ENCODE peak calls at places on chromosomes 5 and 9, in five cellular contexts. L, P, T, Y and M are unnamed samples.

GRCh38 chr9:19156026-19156474 is 28.8 kb upstream of the PLIN2 start:
- DNase-seq in L (no peak), P (peak), T (no peak), Y (no peak), M (no peak)

GRCh38 chr9:90098456-90098855 is 493.6 kb downstream of the GADD45G start:
- DNase-seq in L (no peak), P (no peak), T (no peak), Y (no peak), M (no peak)

GRCh38 chr5:154071799-154072781 is 33.3 kb downstream of the MFAP3 start:
- DNase-seq in L (peak), P (peak), T (peak), Y (peak), M (peak)

GRCh38 chr5:74017112-74017511 is 391.1 kb downstream of the ARHGEF28 start:
- DNase-seq in L (no peak), P (no peak), T (no peak), Y (no peak), M (peak)

GRCh38 chr5:111699324-111699723 is 57.7 kb downstream of the NREP start:
- DNase-seq in L (no peak), P (no peak), T (no peak), Y (no peak), M (no peak)

GRCh38 chr5:103519550-103519949 is 43.0 kb downstream of the NUDT12 start:
- DNase-seq in L (no peak), P (no peak), T (no peak), Y (peak), M (no peak)

GRCh38 chr5:54087436-54087835 is 222.9 kb downstream of the ARL15 start:
- DNase-seq in L (no peak), P (no peak), T (no peak), Y (no peak), M (no peak)

GRCh38 chr5:4640793-4641192 is 499.3 kb upstream of the ADAMTS16 start:
- DNase-seq in L (no peak), P (no peak), T (no peak), Y (peak), M (no peak)

GRCh38 chr5:177105546-177106476 is 19.1 kb downstream of the FGFR4 start:
- DNase-seq in L (no peak), P (peak), T (no peak), Y (no peak), M (no peak)

GRCh38 chr5:96017951-96018350 is 56.3 kb upstream of the ELL2 start:
- DNase-seq in L (no peak), P (peak), T (no peak), Y (no peak), M (no peak)

GRCh38 chr9:121440265-121440664 is 59.4 kb downstream of the GGTA1 start:
- DNase-seq in L (no peak), P (peak), T (no peak), Y (peak), M (peak)

GRCh38 chr5:52283221-52283620 is 504.5 kb upstream of the ITGA1 start:
- DNase-seq in L (no peak), P (no peak), T (no peak), Y (no peak), M (no peak)

GRCh38 chr5:134577022-134577795 is 51.7 kb downstream of the JADE2 start:
- DNase-seq in L (no peak), P (no peak), T (no peak), Y (peak), M (no peak)

GRCh38 chr9:120475341-120475740 is 104.6 kb downstream of the CDK5RAP2 start:
- DNase-seq in L (no peak), P (no peak), T (no peak), Y (no peak), M (no peak)

GRCh38 chr9:85510830-85511504 is 230.8 kb downstream of the AGTPBP1 start:
- DNase-seq in L (no peak), P (no peak), T (no peak), Y (no peak), M (no peak)

GRCh38 chr5:53067641-53068040 is 41.9 kb downstream of the MOCS2 start:
- DNase-seq in L (no peak), P (no peak), T (no peak), Y (no peak), M (no peak)

GRCh38 chr5:4989121-4989520 is 151.0 kb upstream of the ADAMTS16 start:
- DNase-seq in L (no peak), P (no peak), T (no peak), Y (no peak), M (no peak)

GRCh38 chr5:115456056-115456455 is 88.5 kb downstream of the FEM1C start:
- DNase-seq in L (no peak), P (no peak), T (no peak), Y (no peak), M (no peak)

GRCh38 chr9:96460877-96461276 is 10.9 kb downstream of the HABP4 start:
- DNase-seq in L (no peak), P (no peak), T (no peak), Y (no peak), M (no peak)

GRCh38 chr5:76866503-76866902 is 16.7 kb downstream of the S100Z start:
- DNase-seq in L (no peak), P (no peak), T (no peak), Y (no peak), M (no peak)

GRCh38 chr5:119105971-119106370 is 35.1 kb downstream of the DMXL1 start:
- DNase-seq in L (no peak), P (no peak), T (no peak), Y (peak), M (no peak)

GRCh38 chr9:80794197-80794596 is 895.1 kb downstream of the TLE1 start:
- DNase-seq in L (no peak), P (no peak), T (no peak), Y (no peak), M (no peak)

GRCh38 chr5:59757442-59757841 is 136.1 kb downstream of the PDE4D start:
- DNase-seq in L (no peak), P (no peak), T (no peak), Y (no peak), M (no peak)

GRCh38 chr5:177081859-177082258 is 4.9 kb upstream of the FGFR4 start:
- DNase-seq in L (no peak), P (no peak), T (no peak), Y (no peak), M (no peak)

GRCh38 chr9:108709922-108710321 is 145.9 kb downstream of the ACTL7B start:
- DNase-seq in L (no peak), P (no peak), T (no peak), Y (no peak), M (no peak)

GRCh38 chr9:1429328-1429727 is 379.2 kb downstream of the DMRT2 start:
- DNase-seq in L (peak), P (peak), T (no peak), Y (no peak), M (no peak)

GRCh38 chr5:31853398-31854135 is 214.6 kb downstream of the PDZD2 start:
- DNase-seq in L (no peak), P (no peak), T (no peak), Y (no peak), M (no peak)

GRCh38 chr9:128898382-128898781 is 16.4 kb downstream of the LRRC8A start:
- DNase-seq in L (no peak), P (no peak), T (no peak), Y (no peak), M (no peak)

GRCh38 chr9:98128316-98128715 is 9.3 kb upstream of the TRIM14 start:
- DNase-seq in L (no peak), P (no peak), T (no peak), Y (no peak), M (no peak)

GRCh38 chr5:172596638-172597231 is 44.3 kb upstream of the NEURL1B start:
- DNase-seq in L (no peak), P (no peak), T (no peak), Y (no peak), M (no peak)

GRCh38 chr5:140603739-140604138 is 29.2 kb downstream of the CD14 start:
- DNase-seq in L (no peak), P (no peak), T (no peak), Y (no peak), M (no peak)

GRCh38 chr9:132243156-132244074 is 81.6 kb downstream of the NTNG2 start:
- DNase-seq in L (no peak), P (peak), T (no peak), Y (no peak), M (no peak)
- TF ChIP-seq ATF3 in L (no peak), P (no peak), T (no peak), Y (no peak), M (no peak)

DNA sequence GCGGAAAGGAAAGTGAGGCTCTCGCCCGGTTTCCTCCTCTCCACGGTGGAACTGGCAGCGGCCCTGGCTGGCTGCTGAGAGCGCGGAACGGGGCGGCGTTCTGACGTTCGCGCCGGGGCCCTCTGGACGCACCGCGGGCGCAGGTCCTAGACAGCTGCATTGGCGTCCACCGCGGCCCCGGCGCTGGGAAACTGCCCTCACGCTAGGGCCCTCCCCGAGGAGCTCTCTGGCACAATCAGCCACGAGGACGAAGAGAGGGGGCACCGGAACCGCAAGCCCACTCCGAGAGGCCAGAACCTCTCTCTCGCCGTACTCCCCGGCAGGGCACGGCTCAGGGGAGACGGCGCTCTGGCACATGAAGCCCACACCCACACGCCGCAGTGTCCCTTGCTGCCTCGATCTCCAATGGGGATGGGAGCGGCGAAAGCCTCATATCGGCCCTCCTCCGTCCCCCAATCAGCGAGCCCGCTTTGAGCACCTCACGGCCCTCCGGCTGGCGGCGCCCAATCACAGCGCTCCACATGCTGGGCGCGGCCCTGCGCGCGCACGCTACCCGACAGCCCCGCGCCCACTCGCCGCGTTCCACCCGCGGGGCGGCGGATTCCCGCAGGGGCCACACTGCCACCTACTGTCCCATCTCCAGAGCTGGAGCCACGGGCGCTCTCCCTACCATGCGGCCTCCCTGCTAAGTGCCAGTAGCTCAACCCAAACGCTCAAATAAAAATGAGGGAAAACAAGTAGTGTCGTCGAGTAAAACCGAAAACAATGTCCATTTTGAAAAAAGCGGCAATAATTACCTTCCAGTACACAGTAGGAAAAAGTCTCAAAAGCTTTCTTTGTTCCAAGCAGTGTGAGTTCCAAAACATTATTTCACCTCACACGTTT is 11.8 kb downstream of the MRPS27 start:
- DNase-seq in L (peak), P (peak), T (peak), Y (peak), M (peak)
- TF ChIP-seq POLR2A in L (no peak), P (peak), T (peak), Y (peak), M (peak)

DNA sequence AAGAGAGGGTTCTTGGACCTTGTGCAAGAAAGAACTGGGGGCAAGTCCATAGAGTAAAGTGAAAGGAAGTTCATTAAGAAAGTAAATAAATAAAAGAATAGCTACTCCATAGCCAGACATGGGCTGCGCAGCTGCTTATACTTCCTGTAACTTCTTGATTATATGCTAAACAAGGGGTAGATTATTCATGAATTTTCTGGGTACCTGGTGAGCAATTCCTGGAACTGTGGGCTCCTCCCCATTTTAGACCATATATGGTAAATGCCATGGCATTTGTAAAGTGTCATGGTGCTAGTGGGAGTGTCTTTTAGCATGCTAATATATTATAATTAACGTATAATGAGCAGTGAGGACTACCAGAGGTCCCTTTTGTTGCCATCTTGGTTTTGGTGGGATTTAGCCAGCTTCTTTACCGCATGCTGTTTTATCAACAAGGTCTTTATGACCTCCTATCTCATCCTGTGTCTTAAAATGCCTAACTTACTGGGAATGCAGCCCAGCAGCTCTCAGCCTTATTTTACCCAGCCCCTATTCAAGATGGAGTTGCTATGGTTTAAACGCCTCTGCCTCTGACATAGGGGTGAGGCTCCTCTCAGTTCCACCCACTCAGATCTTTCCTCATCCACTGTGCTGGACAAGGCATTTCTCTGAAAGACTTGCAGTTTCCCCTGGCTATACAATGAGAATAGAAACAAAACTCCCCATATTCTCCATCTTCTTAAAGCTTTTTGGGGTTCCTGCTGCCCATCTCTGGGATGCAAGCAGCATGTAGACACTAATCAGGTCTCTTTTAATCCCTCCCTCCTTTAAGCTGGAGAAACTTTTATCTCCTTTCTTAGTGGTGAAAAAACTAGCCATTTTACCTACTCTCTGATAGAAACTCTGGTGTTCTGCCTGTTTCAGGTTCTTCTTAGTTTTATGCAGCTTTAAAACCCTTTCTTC is 91.2 kb downstream of the ARRDC3 start:
- DNase-seq in L (no peak), P (no peak), T (no peak), Y (peak), M (no peak)
- TF ChIP-seq ATF3 in L (no peak), P (no peak), T (no peak), Y (no peak), M (no peak)

GRCh38 chr5:150640311-150641005 is at the start of gene SYNPO:
- DNase-seq in L (no peak), P (peak), T (no peak), Y (peak), M (no peak)
- TF ChIP-seq POLR2A in L (no peak), P (no peak), T (no peak), Y (no peak), M (no peak)

GRCh38 chr5:143138839-143139238 is 264.6 kb downstream of the NR3C1 start:
- DNase-seq in L (no peak), P (no peak), T (no peak), Y (peak), M (no peak)

GRCh38 chr5:143134900-143135299 is 268.6 kb downstream of the NR3C1 start:
- DNase-seq in L (no peak), P (no peak), T (no peak), Y (peak), M (no peak)

GRCh38 chr5:143134269-143134668 is 269.2 kb downstream of the NR3C1 start:
- DNase-seq in L (no peak), P (no peak), T (no peak), Y (no peak), M (no peak)

GRCh38 chr5:143133721-143134120 is 269.8 kb downstream of the NR3C1 start:
- DNase-seq in L (no peak), P (no peak), T (no peak), Y (no peak), M (no peak)

GRCh38 chr5:143135832-143136551 is 267.5 kb downstream of the NR3C1 start:
- DNase-seq in L (no peak), P (peak), T (no peak), Y (no peak), M (no peak)
- TF ChIP-seq ATF3 in L (no peak), P (no peak), T (no peak), Y (no peak), M (no peak)